ENCODE peak calls at places on chromosomes 3 and 15, in seven cellular contexts. L, T, G, B, I, A and M are unnamed samples.

GRCh38 chr3:18188491-18188890 is 236.6 kb downstream of the SATB1 start:
- DNase-seq in L (no peak), T (no peak), G (no peak), B (no peak), I (no peak), A (no peak), M (no peak)

GRCh38 chr3:184399410-184399809 is 19.6 kb downstream of the CHRD start:
- DNase-seq in L (no peak), T (no peak), G (peak), B (peak), I (peak), A (no peak), M (no peak)

GRCh38 chr3:155070932-155071387 is 9.2 kb upstream of the MME start:
- DNase-seq in L (no peak), T (no peak), G (peak), B (peak), I (no peak), A (no peak), M (no peak)

GRCh38 chr3:195908439-195909293 is at the start of gene TNK2:
- DNase-seq in L (peak), T (no peak), G (peak), B (peak), I (no peak), A (no peak), M (peak)

GRCh38 chr3:70726096-70726745 is 413.8 kb upstream of the MDFIC2 start:
- DNase-seq in L (no peak), T (no peak), G (no peak), B (no peak), I (no peak), A (no peak), M (no peak)

GRCh38 chr15:98123834-98124233 is 163.3 kb downstream of the ARRDC4 start:
- DNase-seq in L (no peak), T (no peak), G (peak), B (no peak), I (no peak), A (no peak), M (no peak)

GRCh38 chr15:40420793-40421192 is 15.2 kb downstream of the IVD start:
- DNase-seq in L (no peak), T (no peak), G (no peak), B (no peak), I (no peak), A (no peak), M (no peak)

GRCh38 chr3:70606018-70606417 is 293.6 kb upstream of the MDFIC2 start:
- DNase-seq in L (no peak), T (no peak), G (no peak), B (no peak), I (no peak), A (no peak), M (no peak)

GRCh38 chr3:138051946-138052802 is 42.2 kb downstream of the CLDN18 start:
- DNase-seq in L (no peak), T (peak), G (peak), B (peak), I (peak), A (peak), M (no peak)

GRCh38 chr15:35596261-35596660 is 50.3 kb upstream of the DPH6 start:
- DNase-seq in L (no peak), T (no peak), G (peak), B (no peak), I (no peak), A (no peak), M (no peak)

GRCh38 chr3:99635348-99635747 is 3.0 kb upstream of the COL8A1 start:
- DNase-seq in L (no peak), T (no peak), G (no peak), B (no peak), I (no peak), A (no peak), M (no peak)

GRCh38 chr15:86611392-86612040 is 531.8 kb downstream of the AGBL1 start:
- DNase-seq in L (peak), T (no peak), G (peak), B (peak), I (no peak), A (no peak), M (no peak)

GRCh38 chr3:102536479-102536878 is 101.7 kb downstream of the ZPLD1 start:
- DNase-seq in L (no peak), T (peak), G (peak), B (peak), I (no peak), A (no peak), M (no peak)